ENCODE peak calls at places on chromosomes 5 and 9, in four cellular contexts. H, A, R and E are unnamed samples.

GRCh38 chr9:131739988-131740648 is at the start of gene RAPGEF1:
- DNase-seq in A (peak), R (no peak), H (no peak), E (no peak)

GRCh38 chr5:133322743-133323142 is 270.9 kb downstream of the HSPA4 start:
- DNase-seq in R (no peak), A (no peak), H (no peak), E (no peak)

GRCh38 chr5:181163487-181164075 is 16.2 kb downstream of the OR2V2 start:
- DNase-seq in R (no peak), A (no peak), H (no peak), E (no peak)

GRCh38 chr5:142438573-142438972 is 113.8 kb upstream of the SPRY4 start:
- DNase-seq in H (no peak), R (no peak), A (no peak), E (no peak)

GRCh38 chr9:17075758-17076485 is 58.9 kb upstream of the CNTLN start:
- DNase-seq in H (no peak), R (no peak), A (no peak), E (no peak)

GRCh38 chr9:75001719-75002421 is 26.2 kb downstream of the CARNMT1 start:
- DNase-seq in R (peak), A (no peak), H (peak), E (peak)

GRCh38 chr5:179406031-179406681 is 60.9 kb upstream of the ADAMTS2 start:
- DNase-seq in H (no peak), A (no peak), R (no peak), E (no peak)

GRCh38 chr9:35734096-35734495 is 1.6 kb downstream of the CREB3 start:
- DNase-seq in A (no peak), H (no peak), R (no peak), E (no peak)

GRCh38 chr9:5562806-5563416 is 52.6 kb downstream of the PDCD1LG2 start:
- DNase-seq in A (no peak), H (no peak), R (no peak), E (peak)

GRCh38 chr5:126172812-126173211 is 250.4 kb upstream of the GRAMD2B start:
- DNase-seq in R (no peak), A (no peak), H (no peak), E (no peak)

GRCh38 chr9:133113928-133114351 is 7.1 kb downstream of the RALGDS start:
- DNase-seq in H (no peak), A (no peak), R (no peak), E (no peak)

GRCh38 chr9:127910613-127911205 is 6.1 kb downstream of the ST6GALNAC4 start:
- DNase-seq in H (peak), A (no peak), R (no peak), E (no peak)

GRCh38 chr9:137029058-137029922 is 1.3 kb upstream of the ABCA2 start:
- DNase-seq in A (peak), H (peak), R (no peak), E (no peak)

GRCh38 chr5:80246995-80247729 is 8.7 kb downstream of the SERINC5 start:
- DNase-seq in H (peak), R (peak), A (no peak), E (peak)

GRCh38 chr5:10592598-10592997 is 28.7 kb downstream of the ANKRD33B start:
- DNase-seq in A (peak), R (no peak), H (no peak), E (no peak)

GRCh38 chr5:159442210-159442850 is 112.0 kb upstream of the IL12B start:
- DNase-seq in A (no peak), R (no peak), H (no peak), E (no peak)

GRCh38 chr9:37910271-37910670 is 6.3 kb upstream of the SLC25A51 start:
- DNase-seq in R (no peak), H (no peak), A (no peak), E (no peak)

GRCh38 chr5:39541920-39542319 is 117.1 kb upstream of the DAB2 start:
- DNase-seq in R (no peak), H (peak), A (no peak), E (peak)

GRCh38 chr9:88007291-88007650 is 32.9 kb upstream of the CDK20 start:
- DNase-seq in R (no peak), A (no peak), H (no peak), E (peak)

GRCh38 chr5:78647411-78647818 is 1.2 kb downstream of the LHFPL2 start:
- DNase-seq in A (no peak), R (no peak), H (peak), E (peak)

GRCh38 chr5:72857396-72857795 is 40.9 kb downstream of the TNPO1 start:
- DNase-seq in H (peak), R (no peak), A (no peak), E (no peak)

DNA sequence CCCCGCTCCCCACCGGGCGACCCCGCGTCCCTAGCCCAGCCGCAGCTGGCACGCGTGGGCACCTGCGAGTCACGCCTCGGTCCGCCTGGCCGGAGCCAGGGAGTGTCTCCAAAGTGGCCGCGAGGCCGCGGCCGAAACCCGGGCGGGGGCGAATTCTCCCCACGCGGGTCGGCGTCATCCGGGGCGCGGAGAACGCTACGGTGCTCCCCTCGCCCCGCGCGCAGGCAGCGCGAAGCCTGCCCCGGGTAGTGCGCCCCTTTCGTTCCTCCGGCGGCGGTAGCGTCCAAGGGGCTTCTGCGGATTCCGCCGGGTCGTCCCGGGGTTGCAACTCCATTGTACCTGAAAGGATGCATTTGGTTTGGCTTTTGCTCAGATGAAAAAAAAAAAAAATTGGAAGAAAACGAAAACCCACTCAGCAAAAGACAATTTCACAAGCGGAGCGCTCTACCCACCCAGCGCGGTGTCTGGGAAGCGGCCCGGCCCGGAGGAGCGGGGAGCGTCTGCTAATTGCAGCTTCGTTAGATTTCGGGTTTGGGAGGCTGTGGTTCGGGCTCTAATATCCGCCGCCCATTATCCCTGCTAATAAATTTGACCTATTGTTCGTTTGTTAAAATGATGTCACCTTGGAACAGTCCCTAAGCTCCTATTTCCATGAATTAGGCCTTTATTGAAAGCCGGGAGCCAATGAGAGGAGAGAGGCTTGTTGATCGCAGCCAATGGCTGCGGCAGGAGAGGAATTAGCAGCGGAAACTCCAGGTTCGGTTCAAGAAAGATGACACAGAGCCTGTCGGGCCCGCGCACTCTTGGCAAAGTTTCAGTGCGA is at the start of gene TLX3:
- DNase-seq in H (peak), A (peak), R (no peak), E (no peak)
- TF ChIP-seq EZH2 in H (peak), A (no peak), R (peak), E (peak)

GRCh38 chr5:139681466-139681865 is 33.3 kb downstream of the CXXC5 start:
- DNase-seq in A (no peak), R (no peak), H (no peak), E (no peak)
- TF ChIP-seq EZH2 in A (no peak), R (no peak), H (no peak), E (no peak)

GRCh38 chr5:83397658-83398057 is 73.9 kb upstream of the VCAN start:
- DNase-seq in H (no peak), R (no peak), A (no peak), E (no peak)

GRCh38 chr5:83404182-83404712 is 67.3 kb upstream of the VCAN start:
- DNase-seq in H (no peak), R (no peak), A (no peak), E (no peak)

GRCh38 chr5:83400712-83401111 is 70.8 kb upstream of the VCAN start:
- DNase-seq in R (no peak), A (no peak), H (peak), E (no peak)

GRCh38 chr5:83401775-83402174 is 69.8 kb upstream of the VCAN start:
- DNase-seq in H (no peak), R (no peak), A (no peak), E (no peak)

GRCh38 chr5:83401122-83401620 is 70.4 kb upstream of the VCAN start:
- DNase-seq in A (peak), H (no peak), R (no peak), E (no peak)
- TF ChIP-seq EZH2 in A (no peak), H (no peak), R (no peak), E (no peak)

GRCh38 chr5:168085321-168086040 is 206.0 kb upstream of the WWC1 start:
- DNase-seq in A (no peak), H (no peak), R (no peak), E (no peak)

GRCh38 chr5:168086104-168086610 is 205.3 kb upstream of the WWC1 start:
- DNase-seq in R (no peak), H (no peak), A (no peak), E (peak)

GRCh38 chr5:168089201-168089887 is 202.1 kb upstream of the WWC1 start:
- DNase-seq in H (no peak), R (no peak), A (no peak), E (no peak)

GRCh38 chr5:168086736-168087135 is 204.7 kb upstream of the WWC1 start:
- DNase-seq in R (no peak), A (no peak), H (no peak), E (no peak)

GRCh38 chr5:168088415-168089165 is 202.9 kb upstream of the WWC1 start:
- DNase-seq in A (no peak), R (no peak), H (no peak), E (no peak)
- TF ChIP-seq EZH2 in A (no peak), R (no peak), H (no peak), E (no peak)